ENCODE peak calls at places on chromosomes 16 and 17, in six cellular contexts. K, B, C, N, Y and I are unnamed samples.

GRCh38 chr16:89442990-89443726 is 47.2 kb downstream of the ANKRD11 start:
- DNase-seq in K (no peak), B (no peak), C (peak; percentile 85), N (no peak), Y (peak; percentile 74), I (no peak)

GRCh38 chr17:16298140-16298662 is 55.1 kb downstream of the CENPV start:
- DNase-seq in K (no peak), B (no peak), C (no peak), N (no peak), Y (no peak), I (no peak)

GRCh38 chr17:33202011-33202410 is 91.1 kb downstream of the ASIC2 start:
- DNase-seq in K (no peak), B (no peak), C (peak; percentile 23), N (no peak), Y (no peak), I (no peak)

GRCh38 chr17:81483085-81483861 is 29.3 kb downstream of the ACTG1 start:
- DNase-seq in K (no peak), B (peak; percentile 77), C (no peak), N (peak; percentile 89), Y (no peak), I (no peak)

GRCh38 chr16:85028638-85029412 is 1.2 kb downstream of the KIAA0513 start:
- DNase-seq in K (peak; percentile 79), B (no peak), C (peak; percentile 80), N (peak; percentile 85), Y (peak; percentile 90), I (no peak)

GRCh38 chr16:80924372-80924978 is 82.2 kb downstream of the CMC2 start:
- DNase-seq in K (no peak), B (peak; percentile 68), C (peak; percentile 51), N (no peak), Y (peak; percentile 55), I (peak; percentile 42)

GRCh38 chr17:82357394-82357793 is 1.7 kb upstream of the TEX19 start:
- DNase-seq in K (no peak), B (no peak), C (no peak), N (peak; percentile 62), Y (no peak), I (no peak)

GRCh38 chr17:17351901-17352781 is 49.0 kb downstream of the NT5M start:
- DNase-seq in K (no peak), B (peak; percentile 83), C (peak; percentile 47), N (no peak), Y (peak; percentile 69), I (peak; percentile 77)

GRCh38 chr17:63675231-63675606 is 24.7 kb downstream of the LIMD2 start:
- DNase-seq in K (no peak), B (no peak), C (no peak), N (no peak), Y (no peak), I (no peak)

GRCh38 chr16:17138801-17139200 is 332.0 kb downstream of the XYLT1 start:
- DNase-seq in K (no peak), B (no peak), C (no peak), N (no peak), Y (peak; percentile 18), I (no peak)

GRCh38 chr16:49495151-49495566 is 121.6 kb downstream of the C16orf78 start:
- DNase-seq in K (no peak), B (no peak), C (no peak), N (no peak), Y (no peak), I (no peak)

GRCh38 chr17:61431594-61432311 is 20.5 kb upstream of the TBX4 start:
- DNase-seq in K (no peak), B (no peak), C (no peak), N (no peak), Y (peak; percentile 56), I (no peak)

GRCh38 chr16:49183911-49184310 is 97.7 kb downstream of the CBLN1 start:
- DNase-seq in K (no peak), B (no peak), C (peak; percentile 52), N (no peak), Y (peak; percentile 11), I (peak; percentile 54)

GRCh38 chr16:69428652-69429051 is 4.2 kb downstream of the CYB5B start:
- DNase-seq in K (no peak), B (no peak), C (no peak), N (no peak), Y (no peak), I (no peak)

GRCh38 chr17:31283841-31284240 is 13.2 kb downstream of the OMG start:
- DNase-seq in K (no peak), B (no peak), C (no peak), N (no peak), Y (no peak), I (no peak)

GRCh38 chr17:251531-251930 is 70.1 kb upstream of the DOC2B start:
- DNase-seq in K (no peak), B (peak; percentile 34), C (no peak), N (peak; percentile 18), Y (no peak), I (no peak)

GRCh38 chr16:52538511-52538910 is 8.4 kb downstream of the TOX3 start:
- DNase-seq in K (no peak), B (no peak), C (no peak), N (no peak), Y (no peak), I (no peak)

GRCh38 chr17:73304971-73305786 is 6.6 kb downstream of the CDC42EP4 start:
- DNase-seq in K (no peak), B (peak; percentile 81), C (peak; percentile 84), N (no peak), Y (peak; percentile 97), I (peak; percentile 83)

GRCh38 chr17:29155966-29156338 is 24.2 kb downstream of the MYO18A start:
- DNase-seq in K (no peak), B (no peak), C (no peak), N (no peak), Y (peak; percentile 14), I (no peak)

GRCh38 chr17:66610734-66611133 is 224.2 kb upstream of the CACNG5 start:
- DNase-seq in K (no peak), B (no peak), C (no peak), N (no peak), Y (no peak), I (no peak)

GRCh38 chr16:20383106-20384029 is 21.2 kb downstream of the PDILT start:
- DNase-seq in K (no peak), B (no peak), C (peak; percentile 74), N (peak; percentile 73), Y (peak; percentile 72), I (peak; percentile 67)

GRCh38 chr17:49920370-49920769 is 48.6 kb upstream of the DLX4 start:
- DNase-seq in K (no peak), B (no peak), C (peak; percentile 24), N (no peak), Y (no peak), I (no peak)

GRCh38 chr17:8249621-8250020 is 532 bp downstream of the PFAS start:
- DNase-seq in K (no peak), B (no peak), C (no peak), N (no peak), Y (no peak), I (no peak)
- H3K36me3 ChIP-seq in K (peaks cover 10% of the 10 kb centered on the region), B (peaks cover 7% of the 10 kb centered on the region), C (peaks cover 4% of the 10 kb centered on the region), N (no peaks in the 10 kb centered on the region), Y (no peaks in the 10 kb centered on the region), I (peaks cover 21% of the 10 kb centered on the region)

GRCh38 chr16:27293343-27293742 is 20.4 kb upstream of the IL4R start:
- DNase-seq in K (no peak), B (no peak), C (no peak), N (no peak), Y (no peak), I (no peak)
- H3K4me3 ChIP-seq in K (no peak overlapping the region), B (no peak overlapping the region), C (no peak overlapping the region), N (no peak overlapping the region), Y (no peak overlapping the region), I (no peak overlapping the region)

GRCh38 chr16:282944-283744 is at the start of gene PDIA2:
- DNase-seq in K (no peak), B (no peak), C (no peak), N (peak; percentile 93), Y (no peak), I (no peak)
- H3K27ac ChIP-seq in K (no peak within 1 kb of the TSS), B (no peak within 1 kb of the TSS), C (no peak within 1 kb of the TSS), N (peak within 1 kb of the TSS; percentile 86), Y (no peak within 1 kb of the TSS), I (no peak within 1 kb of the TSS)

GRCh38 chr17:7574176-7574953 is 5.1 kb upstream of the CD68 start:
- DNase-seq in K (no peak), B (no peak), C (no peak), N (no peak), Y (peak; percentile 54), I (no peak)
- H3K36me3 ChIP-seq in K (peaks cover 68% of the 10 kb centered on the region), B (peaks cover 75% of the 10 kb centered on the region), C (peaks cover 57% of the 10 kb centered on the region), N (peaks cover 50% of the 10 kb centered on the region), Y (peaks cover 44% of the 10 kb centered on the region), I (peaks cover 86% of the 10 kb centered on the region)

DNA sequence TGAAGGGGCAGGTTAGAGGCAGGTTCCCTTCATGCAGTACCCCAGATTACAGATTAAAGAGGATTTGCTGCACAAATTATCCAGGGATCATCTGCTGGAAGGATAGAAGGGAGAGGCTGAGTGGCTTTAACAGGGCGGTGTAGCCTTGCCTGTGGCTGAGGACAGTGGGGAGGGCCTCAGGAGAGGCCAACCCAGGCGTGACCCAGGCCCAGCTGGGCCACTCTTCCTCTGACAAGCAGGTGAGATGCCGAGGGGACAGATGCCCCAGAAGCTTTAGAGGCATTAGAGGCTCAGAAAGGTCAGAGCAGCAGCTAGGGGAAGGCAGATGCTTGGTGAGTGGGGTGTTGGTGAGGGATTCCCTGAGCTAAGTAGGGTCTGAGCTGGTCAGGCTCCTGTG is 18.1 kb upstream of the MTMR4 start:
- DNase-seq in K (no peak), B (no peak), C (no peak), N (no peak), Y (no peak), I (peak; percentile 99)
- H3K4me3 ChIP-seq in K (no peak overlapping the region), B (peak overlapping the region; percentile 40), C (peak overlapping the region; percentile 66), N (no peak overlapping the region), Y (peak overlapping the region; percentile 62), I (peak overlapping the region; percentile 82)

GRCh38 chr16:57994361-57994760 is 6.1 kb downstream of the ZNF319 start:
- DNase-seq in K (no peak), B (no peak), C (no peak), N (no peak), Y (no peak), I (no peak)
- H3K27ac ChIP-seq in K (peak overlapping the region; percentile 58), B (no peak overlapping the region), C (no peak overlapping the region), N (no peak overlapping the region), Y (no peak overlapping the region), I (peak overlapping the region; percentile 12)

GRCh38 chr16:2082171-2082982 is 34.6 kb downstream of the TSC2 start:
- DNase-seq in K (no peak), B (no peak), C (no peak), N (peak; percentile 75), Y (no peak), I (no peak)

GRCh38 chr16:2082983-2083364 is 35.2 kb downstream of the TSC2 start:
- DNase-seq in K (no peak), B (no peak), C (no peak), N (no peak), Y (no peak), I (no peak)

GRCh38 chr16:2084688-2085625 is 37.2 kb downstream of the TSC2 start:
- DNase-seq in K (no peak), B (no peak), C (no peak), N (no peak), Y (no peak), I (no peak)

GRCh38 chr16:2083876-2084687 is 36.3 kb downstream of the TSC2 start:
- DNase-seq in K (no peak), B (no peak), C (no peak), N (peak; percentile 28), Y (no peak), I (no peak)

DNA sequence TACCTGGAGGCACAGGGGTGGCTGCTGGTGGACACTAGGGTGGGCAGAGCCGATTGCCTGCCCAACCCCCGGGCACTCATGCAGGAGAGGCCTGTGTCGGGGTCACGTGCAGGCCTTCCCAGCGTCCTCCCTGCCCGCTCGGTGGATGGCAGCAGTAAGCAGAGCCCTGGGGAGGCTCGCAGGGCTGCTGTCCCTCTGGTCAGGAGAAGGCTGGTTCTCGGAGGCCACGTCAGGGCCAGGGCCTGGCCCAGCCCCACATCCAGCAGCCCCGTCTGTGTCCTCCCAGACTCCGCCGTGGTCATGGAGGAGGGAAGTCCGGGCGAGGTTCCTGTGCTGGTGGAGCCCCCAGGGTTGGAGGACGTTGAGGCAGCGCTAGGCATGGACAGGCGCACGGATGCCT is 35.6 kb downstream of the TSC2 start:
- DNase-seq in K (no peak), B (no peak), C (no peak), N (no peak), Y (no peak), I (no peak)
- H3K36me3 ChIP-seq in K (peaks cover 87% of the 10 kb centered on the region), B (peaks cover 93% of the 10 kb centered on the region), C (no peaks in the 10 kb centered on the region), N (peaks cover 11% of the 10 kb centered on the region), Y (no peaks in the 10 kb centered on the region), I (peaks cover 79% of the 10 kb centered on the region)